ENCODE peak calls at places on chromosomes 1 and 21, in seven cellular contexts. S, W, G, X, F, L and E are unnamed samples.

GRCh38 chr1:166933137-166933536 is 42.2 kb downstream of the ILDR2 start:
- DNase-seq in S (no peak), W (no peak), G (no peak), X (no peak), F (no peak), L (no peak), E (no peak)

GRCh38 chr1:55696891-55697290 is 481.7 kb upstream of the USP24 start:
- DNase-seq in S (no peak), W (no peak), G (no peak), X (no peak), F (no peak), L (no peak), E (no peak)

GRCh38 chr1:36093919-36094318 is 5.2 kb downstream of the ADPRS start:
- DNase-seq in S (no peak), W (no peak), G (peak; percentile 95), X (no peak), F (no peak), L (peak; percentile 45), E (no peak)

GRCh38 chr1:186829679-186830587 is 1.2 kb downstream of the PLA2G4A start:
- DNase-seq in S (peak; percentile 45), W (no peak), G (no peak), X (no peak), F (no peak), L (no peak), E (no peak)

GRCh38 chr1:212167098-212167497 is 118.1 kb upstream of the PPP2R5A start:
- DNase-seq in S (no peak), W (peak; percentile 30), G (peak; percentile 83), X (no peak), F (no peak), L (no peak), E (no peak)

GRCh38 chr21:46006547-46007497 is 25.3 kb downstream of the COL6A1 start:
- DNase-seq in S (no peak), W (no peak), G (peak; percentile 9), X (no peak), F (peak; percentile 63), L (no peak), E (no peak)

GRCh38 chr1:19608232-19608631 is 35.9 kb upstream of the NBL1 start:
- DNase-seq in S (no peak), W (no peak), G (no peak), X (no peak), F (no peak), L (no peak), E (no peak)

GRCh38 chr21:42277593-42277992 is 37.6 kb downstream of the TFF3 start:
- DNase-seq in S (no peak), W (no peak), G (no peak), X (no peak), F (no peak), L (no peak), E (no peak)

GRCh38 chr1:2304921-2305681 is 77.0 kb downstream of the SKI start:
- DNase-seq in S (no peak), W (no peak), G (no peak), X (no peak), F (no peak), L (no peak), E (no peak)

GRCh38 chr1:8075511-8076051 is 49.5 kb upstream of the ERRFI1 start:
- DNase-seq in S (peak; percentile 43), W (no peak), G (no peak), X (peak; percentile 43), F (peak; percentile 25), L (no peak), E (no peak)